ENCODE peak calls at places on chromosomes 13 and 19, in five cellular contexts. One of them, this sample, is unnamed.

GRCh38 chr13:111856571-111856970 is 210.4 kb upstream of the SOX1 start:
- DNase-seq in CD4-positive, alpha-beta T cell: no peak
- DNase-seq in endothelial cell: no peak
- DNase-seq in BJ: no peak
- DNase-seq in heart right ventricle: no peak
- DNase-seq in this sample: no peak

GRCh38 chr19:33784432-33784831 is 12.2 kb upstream of the KCTD15 start:
- DNase-seq in endothelial cell: no peak
- DNase-seq in CD4-positive, alpha-beta T cell: no peak
- DNase-seq in heart right ventricle: no peak
- DNase-seq in BJ: no peak
- DNase-seq in this sample: no peak

GRCh38 chr13:108223850-108224503 is 5.8 kb downstream of the ABHD13 start:
- DNase-seq in CD4-positive, alpha-beta T cell: no peak
- DNase-seq in heart right ventricle: no peak
- DNase-seq in BJ: no peak
- DNase-seq in endothelial cell: no peak
- DNase-seq in this sample: no peak

GRCh38 chr19:15280048-15280725 is 47.9 kb upstream of the EPHX3 start:
- DNase-seq in heart right ventricle: peak
- DNase-seq in endothelial cell: no peak
- DNase-seq in BJ: no peak
- DNase-seq in CD4-positive, alpha-beta T cell: no peak
- DNase-seq in this sample: no peak

GRCh38 chr13:63124863-63125262 is 1709.2 kb upstream of the PCDH20 start:
- DNase-seq in endothelial cell: no peak
- DNase-seq in heart right ventricle: no peak
- DNase-seq in CD4-positive, alpha-beta T cell: no peak
- DNase-seq in BJ: no peak
- DNase-seq in this sample: no peak

GRCh38 chr19:862529-863304 is 3.3 kb downstream of the CFD start:
- DNase-seq in heart right ventricle: peak
- DNase-seq in BJ: no peak
- DNase-seq in endothelial cell: peak
- DNase-seq in CD4-positive, alpha-beta T cell: peak
- DNase-seq in this sample: peak

GRCh38 chr19:44694184-44694579 is 4.8 kb upstream of the CEACAM16 start:
- DNase-seq in BJ: no peak
- DNase-seq in heart right ventricle: no peak
- DNase-seq in endothelial cell: no peak
- DNase-seq in CD4-positive, alpha-beta T cell: no peak
- DNase-seq in this sample: no peak

GRCh38 chr13:77055158-77055557 is 28.2 kb upstream of the FBXL3 start:
- DNase-seq in BJ: no peak
- DNase-seq in CD4-positive, alpha-beta T cell: no peak
- DNase-seq in endothelial cell: no peak
- DNase-seq in heart right ventricle: no peak
- DNase-seq in this sample: no peak

GRCh38 chr19:18763674-18764590 is 27.2 kb downstream of the COMP start:
- DNase-seq in CD4-positive, alpha-beta T cell: no peak
- DNase-seq in heart right ventricle: no peak
- DNase-seq in BJ: peak
- DNase-seq in endothelial cell: no peak
- DNase-seq in this sample: no peak

GRCh38 chr19:4057913-4058695 is 8.6 kb downstream of the ZBTB7A start:
- DNase-seq in CD4-positive, alpha-beta T cell: no peak
- DNase-seq in heart right ventricle: peak
- DNase-seq in endothelial cell: no peak
- DNase-seq in BJ: peak
- DNase-seq in this sample: peak

GRCh38 chr19:11963566-11964355 is 1.1 kb upstream of the ZNF763 start:
- DNase-seq in heart right ventricle: peak
- DNase-seq in endothelial cell: no peak
- DNase-seq in BJ: no peak
- DNase-seq in CD4-positive, alpha-beta T cell: peak
- DNase-seq in this sample: peak

GRCh38 chr13:111893607-111894443 is 173.1 kb upstream of the SOX1 start:
- DNase-seq in endothelial cell: peak
- DNase-seq in CD4-positive, alpha-beta T cell: no peak
- DNase-seq in BJ: no peak
- DNase-seq in heart right ventricle: no peak
- DNase-seq in this sample: peak

GRCh38 chr13:44174769-44175425 is 198.7 kb upstream of the SERP2 start:
- DNase-seq in CD4-positive, alpha-beta T cell: no peak
- DNase-seq in endothelial cell: no peak
- DNase-seq in heart right ventricle: no peak
- DNase-seq in BJ: no peak
- DNase-seq in this sample: no peak

GRCh38 chr13:98343461-98343860 is 166.4 kb upstream of the RNF113B start:
- DNase-seq in endothelial cell: no peak
- DNase-seq in CD4-positive, alpha-beta T cell: no peak
- DNase-seq in heart right ventricle: no peak
- DNase-seq in BJ: no peak
- DNase-seq in this sample: no peak

GRCh38 chr13:98348476-98348875 is 171.4 kb upstream of the RNF113B start:
- DNase-seq in endothelial cell: no peak
- DNase-seq in heart right ventricle: no peak
- DNase-seq in BJ: no peak
- DNase-seq in CD4-positive, alpha-beta T cell: no peak
- DNase-seq in this sample: no peak

GRCh38 chr13:98346904-98347636 is 170.0 kb upstream of the RNF113B start:
- DNase-seq in BJ: no peak
- DNase-seq in heart right ventricle: no peak
- DNase-seq in endothelial cell: no peak
- DNase-seq in CD4-positive, alpha-beta T cell: no peak
- DNase-seq in this sample: no peak

GRCh38 chr13:98344392-98344791 is 167.3 kb upstream of the RNF113B start:
- DNase-seq in BJ: no peak
- DNase-seq in CD4-positive, alpha-beta T cell: no peak
- DNase-seq in heart right ventricle: no peak
- DNase-seq in endothelial cell: no peak
- DNase-seq in this sample: no peak

DNA sequence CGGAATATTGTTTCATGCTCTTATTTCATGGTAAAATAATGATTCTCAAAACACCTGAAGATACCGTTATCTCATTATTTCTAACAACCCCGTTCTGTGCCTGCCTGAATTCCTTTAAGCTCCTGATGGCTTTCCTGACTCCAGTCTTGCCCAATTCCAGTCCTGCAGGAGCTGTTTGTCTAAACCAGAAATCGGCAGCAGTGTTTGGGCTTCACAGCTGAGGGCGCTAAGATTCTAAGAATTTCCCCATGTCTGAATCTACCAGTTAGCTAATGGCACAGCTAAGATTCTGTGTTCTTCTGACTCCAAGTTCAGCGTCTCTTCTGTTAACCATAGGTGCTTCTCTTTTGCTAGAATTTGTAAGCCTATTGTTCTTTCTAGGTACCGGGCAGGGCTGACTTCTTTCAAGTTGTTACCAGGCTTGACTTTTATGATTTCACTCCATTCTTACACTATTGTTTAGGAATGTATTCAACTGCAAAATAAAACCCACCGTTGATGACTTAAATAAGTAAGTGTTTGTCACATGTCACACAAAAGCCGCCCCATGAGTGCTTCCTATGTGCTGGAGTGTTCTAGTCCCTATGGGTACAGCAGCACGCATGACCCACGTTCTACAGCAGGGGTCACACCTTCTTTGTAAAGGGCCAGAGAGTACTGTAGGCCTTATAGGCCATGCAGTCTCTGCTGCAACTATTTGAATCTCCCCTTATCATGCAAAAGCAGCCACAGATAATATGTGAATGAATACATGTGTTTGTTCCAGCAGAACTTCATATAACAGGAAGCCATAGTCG is 168.2 kb upstream of the RNF113B start:
- DNase-seq in BJ: no peak
- DNase-seq in endothelial cell: no peak
- DNase-seq in CD4-positive, alpha-beta T cell: no peak
- DNase-seq in heart right ventricle: no peak
- DNase-seq in this sample: no peak
- TF ChIP-seq CTCF in BJ: no peak
- TF ChIP-seq CTCF in endothelial cell: no peak
- TF ChIP-seq CTCF in CD4-positive, alpha-beta T cell: no peak
- TF ChIP-seq CTCF in heart right ventricle: no peak
- TF ChIP-seq CTCF in this sample: no peak

DNA sequence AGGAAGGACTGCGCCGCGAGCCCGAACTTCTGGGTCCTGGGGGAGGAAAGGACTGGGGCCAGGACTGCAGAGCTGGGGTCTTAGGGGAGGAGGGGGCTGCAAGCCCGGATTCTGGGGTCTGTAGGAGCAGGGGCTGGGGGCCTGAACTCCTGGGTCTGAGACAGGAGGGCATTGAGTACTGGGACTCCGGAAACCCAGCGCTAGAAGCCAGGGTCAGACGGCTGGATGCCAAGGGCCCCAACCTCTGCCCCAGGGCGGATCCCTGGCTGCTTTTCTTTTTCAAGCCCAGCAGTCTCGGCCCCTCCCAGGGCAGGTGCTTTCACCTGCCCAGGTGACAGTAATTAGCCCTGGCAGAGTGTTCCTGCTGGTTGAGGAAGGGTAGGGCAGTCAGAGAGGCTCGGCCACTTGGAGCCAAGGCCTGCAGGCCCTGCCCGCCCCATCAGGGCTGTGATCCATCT is 2.3 kb downstream of the MYH14 start:
- DNase-seq in heart right ventricle: no peak
- DNase-seq in BJ: no peak
- DNase-seq in endothelial cell: no peak
- DNase-seq in CD4-positive, alpha-beta T cell: no peak
- DNase-seq in this sample: no peak
- TF ChIP-seq CTCF in heart right ventricle: no peak
- TF ChIP-seq CTCF in BJ: no peak
- TF ChIP-seq CTCF in endothelial cell: no peak
- TF ChIP-seq CTCF in CD4-positive, alpha-beta T cell: no peak
- TF ChIP-seq CTCF in this sample: no peak

GRCh38 chr13:46050771-46051170 is 1.8 kb downstream of the ZC3H13 start:
- DNase-seq in endothelial cell: no peak
- DNase-seq in BJ: no peak
- DNase-seq in heart right ventricle: no peak
- DNase-seq in CD4-positive, alpha-beta T cell: no peak
- DNase-seq in this sample: no peak

GRCh38 chr13:46053162-46054012 is 841 bp upstream of the ZC3H13 start:
- DNase-seq in BJ: no peak
- DNase-seq in heart right ventricle: no peak
- DNase-seq in CD4-positive, alpha-beta T cell: no peak
- DNase-seq in endothelial cell: no peak
- DNase-seq in this sample: no peak

GRCh38 chr13:46057251-46058015 is 4.9 kb upstream of the ZC3H13 start:
- DNase-seq in heart right ventricle: no peak
- DNase-seq in CD4-positive, alpha-beta T cell: no peak
- DNase-seq in endothelial cell: no peak
- DNase-seq in BJ: no peak
- DNase-seq in this sample: no peak

GRCh38 chr13:46051958-46052313 is 610 bp downstream of the ZC3H13 start:
- DNase-seq in CD4-positive, alpha-beta T cell: no peak
- DNase-seq in BJ: no peak
- DNase-seq in endothelial cell: no peak
- DNase-seq in heart right ventricle: no peak
- DNase-seq in this sample: no peak

DNA sequence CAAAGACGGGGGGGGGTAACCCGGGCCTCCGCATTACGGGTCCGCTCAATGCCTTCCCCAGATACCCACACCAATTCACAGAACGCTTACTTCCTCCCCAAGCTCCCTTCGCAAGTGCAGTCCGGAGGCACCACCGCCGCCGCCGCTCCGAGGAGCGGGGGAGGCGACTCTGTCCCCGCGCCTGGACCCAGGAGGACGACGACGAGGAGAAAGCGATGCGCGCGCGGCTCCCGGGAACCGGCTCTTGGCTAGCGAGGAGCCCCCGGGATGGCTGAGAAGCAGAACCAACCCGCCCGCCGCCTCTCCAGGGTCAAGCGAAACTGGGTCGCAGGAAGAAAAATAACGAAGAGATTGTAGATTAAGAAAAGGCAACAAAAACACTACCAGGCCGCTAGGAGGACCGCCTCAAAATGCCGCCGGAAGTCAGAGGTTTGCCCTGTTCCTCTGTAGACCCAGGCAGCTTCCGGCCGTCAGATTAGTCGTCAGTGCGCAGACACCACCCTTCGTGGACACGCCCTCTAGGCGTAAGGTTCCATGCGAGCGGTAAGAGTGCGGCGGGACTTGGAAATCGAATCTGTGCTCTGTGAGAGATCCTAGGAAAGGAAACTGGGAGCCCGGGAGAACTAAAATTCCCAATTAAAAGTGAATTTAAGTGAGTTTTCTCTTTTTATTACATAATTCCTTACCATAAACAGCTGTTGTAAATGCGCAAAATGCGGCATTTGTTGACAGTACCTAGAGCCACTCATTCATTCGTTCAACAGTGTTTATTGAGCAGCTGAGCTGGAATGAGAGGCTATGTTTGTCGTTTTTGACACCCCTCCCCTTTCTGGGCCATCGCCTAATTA is at the start of gene ZC3H13:
- DNase-seq in heart right ventricle: peak
- DNase-seq in BJ: peak
- DNase-seq in endothelial cell: peak
- DNase-seq in CD4-positive, alpha-beta T cell: peak
- DNase-seq in this sample: peak
- TF ChIP-seq CTCF in heart right ventricle: peak
- TF ChIP-seq CTCF in BJ: peak
- TF ChIP-seq CTCF in endothelial cell: peak
- TF ChIP-seq CTCF in CD4-positive, alpha-beta T cell: peak
- TF ChIP-seq CTCF in this sample: peak

DNA sequence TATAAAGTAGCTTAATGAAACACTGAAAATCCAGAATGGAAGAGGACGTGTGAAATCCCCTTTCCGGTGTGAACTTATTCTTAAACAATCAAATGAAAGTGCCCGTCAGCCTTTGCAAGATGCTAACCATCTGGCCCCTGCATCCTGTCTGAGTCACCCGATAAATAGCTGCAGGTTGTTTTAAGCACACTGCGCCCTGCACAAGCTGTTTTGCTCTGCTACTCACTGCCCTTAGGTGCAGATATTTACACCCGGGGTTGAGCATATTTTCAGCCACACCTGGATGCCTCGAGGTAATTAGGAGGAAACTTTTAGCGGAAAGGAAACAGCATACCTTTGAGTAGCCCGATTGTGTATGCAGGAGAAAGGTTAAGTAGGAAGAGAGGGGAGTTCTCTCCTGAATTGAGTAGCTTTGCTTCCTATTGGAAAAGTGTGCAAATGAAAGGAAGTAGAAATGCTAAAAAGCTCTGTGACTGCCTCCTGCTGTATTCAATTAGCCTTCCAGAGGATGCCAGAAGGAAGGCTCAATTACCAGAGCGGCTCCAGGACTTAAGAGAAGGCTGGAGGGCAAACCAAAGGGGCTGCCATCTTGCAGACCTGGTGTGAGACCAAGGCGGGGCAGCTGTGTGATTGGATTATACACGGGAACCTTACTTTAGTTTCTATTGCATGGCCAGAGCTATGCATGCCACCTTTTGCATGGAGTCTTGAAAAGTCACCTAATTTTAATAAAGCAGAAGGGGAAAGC is 42.5 kb downstream of the IRS2 start:
- DNase-seq in CD4-positive, alpha-beta T cell: no peak
- DNase-seq in heart right ventricle: no peak
- DNase-seq in endothelial cell: peak
- DNase-seq in BJ: peak
- DNase-seq in this sample: no peak
- TF ChIP-seq CTCF in CD4-positive, alpha-beta T cell: no peak
- TF ChIP-seq CTCF in heart right ventricle: no peak
- TF ChIP-seq CTCF in endothelial cell: no peak
- TF ChIP-seq CTCF in BJ: no peak
- TF ChIP-seq CTCF in this sample: no peak

This sample was measured in CD8-positive, alpha-beta T cell.